ENCODE peak calls at places on chromosomes 3 and 15, in nine cellular contexts. One of them, this sample, is unnamed.

GRCh38 chr15:28107894-28108255 is 8.8 kb upstream of the OCA2 start:
- DNase-seq in prostate gland: no peak
- DNase-seq in adrenal gland: no peak
- DNase-seq in coronary artery: no peak
- DNase-seq in AG04450: no peak
- DNase-seq in astrocyte of the spinal cord: no peak
- DNase-seq in naive thymus-derived CD4-positive, alpha-beta T cell: no peak
- DNase-seq in ovary: no peak
- DNase-seq in fibroblast of lung: no peak
- DNase-seq in this sample: no peak

GRCh38 chr3:138824114-138824506 is 10.6 kb downstream of the PIK3CB start:
- DNase-seq in AG04450: no peak
- DNase-seq in naive thymus-derived CD4-positive, alpha-beta T cell: no peak
- DNase-seq in coronary artery: no peak
- DNase-seq in adrenal gland: no peak
- DNase-seq in prostate gland: no peak
- DNase-seq in fibroblast of lung: no peak
- DNase-seq in astrocyte of the spinal cord: no peak
- DNase-seq in ovary: no peak
- DNase-seq in this sample: no peak

GRCh38 chr3:51389423-51390183 is 1.5 kb upstream of the RBM15B start:
- DNase-seq in prostate gland: no peak
- DNase-seq in naive thymus-derived CD4-positive, alpha-beta T cell: peak
- DNase-seq in astrocyte of the spinal cord: peak
- DNase-seq in ovary: no peak
- DNase-seq in coronary artery: peak
- DNase-seq in adrenal gland: peak
- DNase-seq in AG04450: no peak
- DNase-seq in fibroblast of lung: peak
- DNase-seq in this sample: peak

GRCh38 chr3:157533298-157533870 is 30.2 kb upstream of the VEPH1 start:
- DNase-seq in AG04450: peak
- DNase-seq in astrocyte of the spinal cord: peak
- DNase-seq in ovary: no peak
- DNase-seq in fibroblast of lung: peak
- DNase-seq in prostate gland: no peak
- DNase-seq in adrenal gland: no peak
- DNase-seq in coronary artery: no peak
- DNase-seq in naive thymus-derived CD4-positive, alpha-beta T cell: no peak
- DNase-seq in this sample: peak

GRCh38 chr3:49609815-49610214 is 55.5 kb downstream of the BSN start:
- DNase-seq in astrocyte of the spinal cord: no peak
- DNase-seq in prostate gland: no peak
- DNase-seq in adrenal gland: no peak
- DNase-seq in AG04450: no peak
- DNase-seq in fibroblast of lung: no peak
- DNase-seq in coronary artery: no peak
- DNase-seq in ovary: no peak
- DNase-seq in naive thymus-derived CD4-positive, alpha-beta T cell: no peak
- DNase-seq in this sample: no peak

GRCh38 chr3:108103971-108104797 is 13.4 kb upstream of the CD47 start:
- DNase-seq in prostate gland: no peak
- DNase-seq in coronary artery: no peak
- DNase-seq in fibroblast of lung: peak
- DNase-seq in astrocyte of the spinal cord: no peak
- DNase-seq in ovary: peak
- DNase-seq in AG04450: no peak
- DNase-seq in adrenal gland: no peak
- DNase-seq in naive thymus-derived CD4-positive, alpha-beta T cell: no peak
- DNase-seq in this sample: no peak

GRCh38 chr3:52253314-52254260 is 8.0 kb downstream of the PPM1M start:
- DNase-seq in adrenal gland: no peak
- DNase-seq in prostate gland: no peak
- DNase-seq in coronary artery: no peak
- DNase-seq in ovary: no peak
- DNase-seq in AG04450: no peak
- DNase-seq in astrocyte of the spinal cord: no peak
- DNase-seq in naive thymus-derived CD4-positive, alpha-beta T cell: peak
- DNase-seq in fibroblast of lung: peak
- DNase-seq in this sample: no peak

GRCh38 chr15:85627245-85627935 is 167.3 kb downstream of the KLHL25 start:
- DNase-seq in AG04450: no peak
- DNase-seq in prostate gland: no peak
- DNase-seq in naive thymus-derived CD4-positive, alpha-beta T cell: no peak
- DNase-seq in astrocyte of the spinal cord: no peak
- DNase-seq in fibroblast of lung: no peak
- DNase-seq in adrenal gland: no peak
- DNase-seq in coronary artery: no peak
- DNase-seq in ovary: no peak
- DNase-seq in this sample: no peak

GRCh38 chr15:33324609-33325008 is 13.8 kb downstream of the RYR3 start:
- DNase-seq in coronary artery: no peak
- DNase-seq in naive thymus-derived CD4-positive, alpha-beta T cell: no peak
- DNase-seq in fibroblast of lung: no peak
- DNase-seq in prostate gland: no peak
- DNase-seq in astrocyte of the spinal cord: no peak
- DNase-seq in AG04450: no peak
- DNase-seq in adrenal gland: no peak
- DNase-seq in ovary: no peak
- DNase-seq in this sample: no peak

GRCh38 chr15:25055356-25056068 is 100.7 kb downstream of the SNRPN start:
- DNase-seq in naive thymus-derived CD4-positive, alpha-beta T cell: no peak
- DNase-seq in adrenal gland: no peak
- DNase-seq in AG04450: no peak
- DNase-seq in coronary artery: no peak
- DNase-seq in fibroblast of lung: no peak
- DNase-seq in prostate gland: no peak
- DNase-seq in ovary: no peak
- DNase-seq in astrocyte of the spinal cord: no peak
- DNase-seq in this sample: no peak

GRCh38 chr15:35397027-35397426 is 148.9 kb downstream of the DPH6 start:
- DNase-seq in coronary artery: no peak
- DNase-seq in ovary: no peak
- DNase-seq in prostate gland: no peak
- DNase-seq in astrocyte of the spinal cord: no peak
- DNase-seq in naive thymus-derived CD4-positive, alpha-beta T cell: no peak
- DNase-seq in AG04450: no peak
- DNase-seq in fibroblast of lung: no peak
- DNase-seq in adrenal gland: no peak
- DNase-seq in this sample: no peak

GRCh38 chr15:35394416-35394815 is 151.5 kb downstream of the DPH6 start:
- DNase-seq in naive thymus-derived CD4-positive, alpha-beta T cell: no peak
- DNase-seq in AG04450: no peak
- DNase-seq in astrocyte of the spinal cord: no peak
- DNase-seq in fibroblast of lung: no peak
- DNase-seq in adrenal gland: no peak
- DNase-seq in coronary artery: no peak
- DNase-seq in ovary: no peak
- DNase-seq in prostate gland: no peak
- DNase-seq in this sample: peak

DNA sequence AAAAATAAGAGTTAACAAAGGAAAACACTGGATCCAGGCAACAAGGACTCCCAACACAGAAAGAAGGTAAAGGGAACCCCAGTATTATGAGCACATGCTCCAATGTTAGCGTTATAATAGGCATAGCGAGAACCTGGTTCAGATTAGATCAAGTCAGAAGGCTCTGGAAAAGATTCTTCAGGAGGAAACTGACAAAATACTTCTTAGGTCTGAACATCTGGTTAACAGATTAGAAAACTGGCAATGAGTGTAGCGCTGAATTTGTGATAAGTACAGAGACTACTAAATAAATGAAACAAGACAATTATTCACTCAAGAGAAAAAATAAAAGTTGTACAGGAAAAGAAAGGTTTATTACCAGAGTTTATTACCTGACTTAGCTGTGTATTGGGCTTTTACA is 146.1 kb downstream of the DPH6 start:
- DNase-seq in prostate gland: no peak
- DNase-seq in ovary: no peak
- DNase-seq in naive thymus-derived CD4-positive, alpha-beta T cell: no peak
- DNase-seq in astrocyte of the spinal cord: no peak
- DNase-seq in fibroblast of lung: peak
- DNase-seq in coronary artery: no peak
- DNase-seq in adrenal gland: no peak
- DNase-seq in AG04450: no peak
- DNase-seq in this sample: peak
- H3K4me3 ChIP-seq in prostate gland: no peak
- H3K4me3 ChIP-seq in ovary: no peak
- H3K4me3 ChIP-seq in naive thymus-derived CD4-positive, alpha-beta T cell: no peak
- H3K4me3 ChIP-seq in astrocyte of the spinal cord: no peak
- H3K4me3 ChIP-seq in fibroblast of lung: no peak
- H3K4me3 ChIP-seq in coronary artery: no peak
- H3K4me3 ChIP-seq in adrenal gland: no peak
- H3K4me3 ChIP-seq in AG04450: no peak
- H3K4me3 ChIP-seq in this sample: no peak

GRCh38 chr3:142580061-142580423 is 1.5 kb upstream of the ATR start:
- DNase-seq in ovary: no peak
- DNase-seq in naive thymus-derived CD4-positive, alpha-beta T cell: no peak
- DNase-seq in prostate gland: no peak
- DNase-seq in AG04450: no peak
- DNase-seq in adrenal gland: no peak
- DNase-seq in fibroblast of lung: no peak
- DNase-seq in astrocyte of the spinal cord: no peak
- DNase-seq in coronary artery: no peak
- DNase-seq in this sample: no peak

GRCh38 chr3:142577701-142578308 is 728 bp downstream of the ATR start:
- DNase-seq in AG04450: no peak
- DNase-seq in naive thymus-derived CD4-positive, alpha-beta T cell: no peak
- DNase-seq in coronary artery: no peak
- DNase-seq in prostate gland: no peak
- DNase-seq in adrenal gland: no peak
- DNase-seq in ovary: no peak
- DNase-seq in astrocyte of the spinal cord: peak
- DNase-seq in fibroblast of lung: peak
- DNase-seq in this sample: peak

GRCh38 chr3:142574665-142575064 is 3.9 kb downstream of the ATR start:
- DNase-seq in AG04450: no peak
- DNase-seq in ovary: no peak
- DNase-seq in fibroblast of lung: no peak
- DNase-seq in naive thymus-derived CD4-positive, alpha-beta T cell: no peak
- DNase-seq in coronary artery: no peak
- DNase-seq in adrenal gland: no peak
- DNase-seq in prostate gland: no peak
- DNase-seq in astrocyte of the spinal cord: no peak
- DNase-seq in this sample: no peak

GRCh38 chr3:142578309-142579223 is at the start of gene ATR:
- DNase-seq in AG04450: peak
- DNase-seq in coronary artery: peak
- DNase-seq in naive thymus-derived CD4-positive, alpha-beta T cell: peak
- DNase-seq in astrocyte of the spinal cord: peak
- DNase-seq in adrenal gland: peak
- DNase-seq in fibroblast of lung: peak
- DNase-seq in prostate gland: peak
- DNase-seq in ovary: peak
- DNase-seq in this sample: peak

GRCh38 chr3:142576792-142577191 is 1.7 kb downstream of the ATR start:
- DNase-seq in naive thymus-derived CD4-positive, alpha-beta T cell: no peak
- DNase-seq in fibroblast of lung: no peak
- DNase-seq in prostate gland: no peak
- DNase-seq in AG04450: no peak
- DNase-seq in coronary artery: no peak
- DNase-seq in adrenal gland: no peak
- DNase-seq in ovary: no peak
- DNase-seq in astrocyte of the spinal cord: no peak
- DNase-seq in this sample: no peak
- H3K4me3 ChIP-seq in naive thymus-derived CD4-positive, alpha-beta T cell: no peak
- H3K4me3 ChIP-seq in fibroblast of lung: peak
- H3K4me3 ChIP-seq in prostate gland: no peak
- H3K4me3 ChIP-seq in AG04450: no peak
- H3K4me3 ChIP-seq in coronary artery: no peak
- H3K4me3 ChIP-seq in adrenal gland: no peak
- H3K4me3 ChIP-seq in ovary: no peak
- H3K4me3 ChIP-seq in astrocyte of the spinal cord: no peak
- H3K4me3 ChIP-seq in this sample: no peak

GRCh38 chr3:43895573-43895972 is 204.8 kb downstream of the ABHD5 start:
- DNase-seq in naive thymus-derived CD4-positive, alpha-beta T cell: no peak
- DNase-seq in prostate gland: no peak
- DNase-seq in coronary artery: no peak
- DNase-seq in astrocyte of the spinal cord: no peak
- DNase-seq in ovary: no peak
- DNase-seq in AG04450: no peak
- DNase-seq in fibroblast of lung: no peak
- DNase-seq in adrenal gland: no peak
- DNase-seq in this sample: no peak

GRCh38 chr3:43892061-43892460 is 201.3 kb downstream of the ABHD5 start:
- DNase-seq in AG04450: no peak
- DNase-seq in adrenal gland: no peak
- DNase-seq in astrocyte of the spinal cord: no peak
- DNase-seq in fibroblast of lung: no peak
- DNase-seq in prostate gland: no peak
- DNase-seq in ovary: no peak
- DNase-seq in naive thymus-derived CD4-positive, alpha-beta T cell: no peak
- DNase-seq in coronary artery: no peak
- DNase-seq in this sample: no peak

GRCh38 chr3:43892535-43892934 is 201.8 kb downstream of the ABHD5 start:
- DNase-seq in naive thymus-derived CD4-positive, alpha-beta T cell: no peak
- DNase-seq in fibroblast of lung: no peak
- DNase-seq in ovary: no peak
- DNase-seq in AG04450: no peak
- DNase-seq in adrenal gland: no peak
- DNase-seq in astrocyte of the spinal cord: no peak
- DNase-seq in prostate gland: no peak
- DNase-seq in coronary artery: no peak
- DNase-seq in this sample: no peak

GRCh38 chr3:43894176-43895049 is 203.7 kb downstream of the ABHD5 start:
- DNase-seq in AG04450: peak
- DNase-seq in fibroblast of lung: peak
- DNase-seq in adrenal gland: peak
- DNase-seq in prostate gland: peak
- DNase-seq in astrocyte of the spinal cord: peak
- DNase-seq in naive thymus-derived CD4-positive, alpha-beta T cell: no peak
- DNase-seq in coronary artery: no peak
- DNase-seq in ovary: peak
- DNase-seq in this sample: peak

DNA sequence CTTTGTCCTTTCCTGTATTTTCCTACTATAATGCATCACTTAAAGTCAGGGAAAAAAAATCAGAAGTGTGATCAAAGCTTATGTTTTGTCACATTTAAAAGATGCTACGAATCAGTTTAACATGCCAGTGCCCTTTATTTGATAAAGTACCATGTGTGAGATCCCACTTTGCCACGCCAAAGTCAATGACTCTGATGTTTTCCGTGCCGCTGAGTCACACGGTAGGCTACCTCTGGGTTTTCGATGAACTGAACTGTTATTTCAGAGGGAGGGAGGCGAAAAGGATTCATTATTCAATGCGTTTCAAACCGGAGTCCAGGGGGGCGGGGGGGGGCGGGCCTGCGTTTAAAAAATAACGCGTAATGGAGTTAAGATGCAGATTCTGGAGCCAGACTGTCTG is 203.0 kb downstream of the ABHD5 start:
- DNase-seq in ovary: no peak
- DNase-seq in AG04450: no peak
- DNase-seq in astrocyte of the spinal cord: peak
- DNase-seq in naive thymus-derived CD4-positive, alpha-beta T cell: no peak
- DNase-seq in prostate gland: no peak
- DNase-seq in fibroblast of lung: peak
- DNase-seq in coronary artery: no peak
- DNase-seq in adrenal gland: no peak
- DNase-seq in this sample: peak
- H3K4me3 ChIP-seq in ovary: peak
- H3K4me3 ChIP-seq in AG04450: peak
- H3K4me3 ChIP-seq in astrocyte of the spinal cord: peak
- H3K4me3 ChIP-seq in naive thymus-derived CD4-positive, alpha-beta T cell: no peak
- H3K4me3 ChIP-seq in prostate gland: peak
- H3K4me3 ChIP-seq in fibroblast of lung: peak
- H3K4me3 ChIP-seq in coronary artery: peak
- H3K4me3 ChIP-seq in adrenal gland: no peak
- H3K4me3 ChIP-seq in this sample: peak

GRCh38 chr3:190926619-190927018 is 64.1 kb upstream of the GMNC start:
- DNase-seq in AG04450: no peak
- DNase-seq in astrocyte of the spinal cord: no peak
- DNase-seq in fibroblast of lung: no peak
- DNase-seq in naive thymus-derived CD4-positive, alpha-beta T cell: no peak
- DNase-seq in adrenal gland: no peak
- DNase-seq in prostate gland: no peak
- DNase-seq in coronary artery: no peak
- DNase-seq in ovary: no peak
- DNase-seq in this sample: no peak
- H3K4me3 ChIP-seq in AG04450: no peak
- H3K4me3 ChIP-seq in astrocyte of the spinal cord: no peak
- H3K4me3 ChIP-seq in fibroblast of lung: no peak
- H3K4me3 ChIP-seq in naive thymus-derived CD4-positive, alpha-beta T cell: no peak
- H3K4me3 ChIP-seq in adrenal gland: no peak
- H3K4me3 ChIP-seq in prostate gland: no peak
- H3K4me3 ChIP-seq in coronary artery: no peak
- H3K4me3 ChIP-seq in ovary: no peak
- H3K4me3 ChIP-seq in this sample: no peak